ENCODE peak calls at places on chromosomes 1 and 21, in seven cellular contexts. R is kidney glomerular epithelial cell; N is OCI-M1; B is activated CD4-positive, alpha-beta T cell treated with anti-CD3 and anti-CD28 coated beads, Interleukin-2, amount 10 ng/mL, durations not matched to agents 7 days and 5 days; W is T-helper 2 cell; J is CD4-positive, alpha-beta T cell; A is KG1. F is an unnamed sample.

GRCh38 chr1:226984521-226985238 is 44.6 kb downstream of the COQ8A start:
- DNase-seq in A (no peak), B (no peak), R (no peak), N (no peak), J (no peak), W (no peak), F (no peak)

GRCh38 chr1:11541236-11541635 is 62.3 kb downstream of the DISP3 start:
- DNase-seq in J (no peak), B (no peak), N (no peak), W (no peak), R (no peak), A (no peak), F (no peak)

GRCh38 chr21:37565530-37566223 is 199.1 kb downstream of the DYRK1A start:
- DNase-seq in J (no peak), N (peak; percentile 94), W (no peak), R (no peak), B (no peak), A (no peak), F (no peak)

GRCh38 chr1:185162491-185162890 is 5.5 kb downstream of the SWT1 start:
- DNase-seq in W (no peak), R (no peak), J (no peak), B (no peak), A (no peak), N (no peak), F (no peak)

GRCh38 chr1:8874230-8875201 is 4.0 kb downstream of the ENO1 start:
- DNase-seq in J (no peak), A (no peak), B (no peak), R (no peak), W (no peak), N (no peak), F (no peak)

GRCh38 chr1:30274176-30274936 is 449.0 kb downstream of the MATN1 start:
- DNase-seq in N (no peak), B (no peak), R (no peak), W (no peak), J (no peak), A (no peak), F (no peak)

GRCh38 chr1:10793129-10793651 is 3.3 kb downstream of the CASZ1 start:
- DNase-seq in B (peak; percentile 15), R (peak; percentile 1), N (peak; percentile 78), W (no peak), A (no peak), J (no peak), F (no peak)

GRCh38 chr1:245768596-245768995 is 613.8 kb downstream of the KIF26B start:
- DNase-seq in A (no peak), W (no peak), B (no peak), J (no peak), R (no peak), N (no peak), F (no peak)